ENCODE peak calls at places on chromosome 22, in ten cellular contexts. R is IMR-90, H is mammary epithelial cell, P is AG09309, G is bronchial epithelial cell, I is AG04449, B is uterus, U is fibroblast of mammary gland, A is PC-3, J is AG04450. V is an unnamed sample.

GRCh38 chr22:40898850-40899357 is 37.0 kb upstream of the DNAJB7 start:
- DNase-seq in G (peak; percentile 62), I (no peak), J (peak; percentile 27), P (peak; percentile 33), H (peak; percentile 52), R (peak; percentile 67), A (peak; percentile 65), B (no peak), U (peak; percentile 68), V (peak; percentile 36)

GRCh38 chr22:22195265-22196017 is 49.1 kb upstream of the VPREB1 start:
- DNase-seq in I (no peak), J (no peak), G (peak; percentile 66), U (peak; percentile 57), A (peak; percentile 85), B (no peak), R (peak; percentile 37), H (peak; percentile 66), P (no peak), V (peak; percentile 24)

GRCh38 chr22:23376256-23376655 is 195.9 kb downstream of the BCR start:
- DNase-seq in B (no peak), G (peak; percentile 26), U (peak; percentile 17), P (no peak), A (peak; percentile 42), J (no peak), I (no peak), R (no peak), H (peak; percentile 9), V (no peak)

GRCh38 chr22:49235463-49236300 is 592.0 kb downstream of the BRD1 start:
- DNase-seq in B (no peak), A (no peak), G (no peak), R (no peak), U (no peak), I (no peak), H (no peak), P (no peak), J (no peak), V (no peak)

GRCh38 chr22:27768027-27768640 is 33.4 kb downstream of the MN1 start:
- DNase-seq in G (no peak), A (no peak), P (no peak), R (no peak), I (no peak), B (no peak), J (no peak), U (no peak), H (no peak), V (no peak)

GRCh38 chr22:25930083-25930482 is 188.1 kb downstream of the MYO18B start:
- DNase-seq in I (no peak), P (no peak), A (no peak), R (no peak), B (no peak), H (no peak), U (no peak), G (no peak), J (no peak), V (no peak)

GRCh38 chr22:27983361-27983791 is 64.3 kb upstream of the PITPNB start:
- DNase-seq in A (no peak), I (no peak), R (no peak), H (no peak), J (no peak), P (no peak), U (no peak), G (no peak), B (no peak), V (no peak)

GRCh38 chr22:44005524-44005923 is 18.6 kb upstream of the PARVB start:
- DNase-seq in J (no peak), R (no peak), A (no peak), H (no peak), P (no peak), U (no peak), G (no peak), I (no peak), B (no peak), V (no peak)

GRCh38 chr22:45969414-45969799 is 7.6 kb downstream of the WNT7B start:
- DNase-seq in U (no peak), H (no peak), B (no peak), J (no peak), A (peak; percentile 58), I (no peak), P (no peak), G (peak; percentile 41), R (no peak), V (no peak)
- TF ChIP-seq CTCF in U (no peak), H (peak; percentile 6), B (no peak), J (peak; percentile 13), A (no peak), I (peak; percentile 18), P (peak; percentile 25), G (peak; percentile 40), R (peak; percentile 18), V (no peak)

DNA sequence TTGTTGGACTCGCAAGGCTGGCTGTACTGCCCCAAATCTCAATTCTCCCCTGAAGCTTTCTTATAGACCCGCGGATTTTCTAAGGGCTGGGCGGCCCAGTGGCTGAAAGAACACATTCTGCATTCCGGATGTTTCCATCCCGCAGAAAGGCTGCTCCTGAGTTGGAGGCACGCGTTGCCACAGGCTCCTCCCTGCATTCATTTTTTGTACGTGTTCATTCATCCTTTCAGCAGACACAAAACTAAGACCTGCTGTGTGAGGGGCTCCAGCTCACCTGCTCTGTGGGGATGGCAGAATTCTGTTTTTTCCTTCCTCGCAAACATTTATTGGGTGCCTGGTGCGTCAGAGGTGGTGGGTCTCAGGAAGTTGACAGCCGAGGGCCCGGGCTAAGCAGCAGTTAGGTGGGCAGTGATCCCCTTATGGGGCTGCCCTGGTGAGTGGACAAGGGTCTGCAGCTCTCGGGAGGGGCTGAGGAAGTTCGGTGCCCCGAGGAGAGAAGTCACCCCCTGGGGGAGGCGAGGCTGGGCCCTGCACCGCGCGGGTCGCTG is 23.7 kb downstream of the SHANK3 start:
- DNase-seq in A (no peak), B (no peak), P (no peak), J (no peak), H (peak; percentile 21), I (no peak), R (no peak), U (no peak), G (peak; percentile 28), V (no peak)
- H3K4me3 ChIP-seq in A (no peak overlapping the region), B (no peak overlapping the region), P (no peak overlapping the region), J (no peak overlapping the region), H (no peak overlapping the region), I (no peak overlapping the region), R (no peak overlapping the region), U (no peak overlapping the region), G (peak overlapping the region; percentile 39), V (no peak overlapping the region)

GRCh38 chr22:42430486-42431125 is 1.6 kb downstream of the NFAM1 start:
- DNase-seq in U (no peak), R (no peak), B (no peak), I (no peak), A (no peak), J (no peak), H (no peak), P (no peak), G (no peak), V (no peak)

GRCh38 chr22:42431401-42432019 is 693 bp downstream of the NFAM1 start:
- DNase-seq in I (no peak), J (no peak), P (no peak), B (no peak), R (no peak), A (no peak), H (no peak), G (no peak), U (no peak), V (no peak)

GRCh38 chr22:42428025-42428424 is 4.2 kb downstream of the NFAM1 start:
- DNase-seq in G (no peak), A (no peak), J (no peak), I (no peak), P (no peak), U (no peak), H (no peak), R (no peak), B (no peak), V (no peak)

GRCh38 chr22:42427211-42427610 is 5.0 kb downstream of the NFAM1 start:
- DNase-seq in A (no peak), H (no peak), U (no peak), I (no peak), R (no peak), G (no peak), B (no peak), P (no peak), J (no peak), V (no peak)

GRCh38 chr22:42428760-42429159 is 3.4 kb downstream of the NFAM1 start:
- DNase-seq in R (no peak), A (no peak), I (no peak), B (no peak), H (no peak), P (no peak), U (no peak), G (no peak), J (no peak), V (no peak)
- TF ChIP-seq CTCF in R (no peak), A (no peak), I (no peak), B (no peak), H (no peak), P (no peak), U (no peak), G (no peak), J (no peak), V (no peak)

GRCh38 chr22:37959231-37959825 is 5.8 kb downstream of the POLR2F start:
- DNase-seq in U (no peak), J (no peak), H (no peak), P (no peak), B (no peak), G (no peak), R (no peak), I (no peak), A (no peak), V (no peak)

GRCh38 chr22:37957232-37957631 is 3.7 kb downstream of the POLR2F start:
- DNase-seq in J (no peak), U (no peak), H (no peak), R (no peak), P (no peak), A (no peak), B (no peak), I (no peak), G (no peak), V (no peak)

GRCh38 chr22:37953062-37953436 is 352 bp downstream of the C22orf23 start:
- DNase-seq in A (no peak), P (peak; percentile 10), B (no peak), H (no peak), G (no peak), U (no peak), I (no peak), R (no peak), J (no peak), V (no peak)

GRCh38 chr22:37951305-37951704 is 2.1 kb downstream of the C22orf23 start:
- DNase-seq in R (peak; percentile 32), J (no peak), H (peak; percentile 49), A (no peak), P (no peak), G (peak; percentile 32), I (no peak), B (no peak), U (peak; percentile 25), V (no peak)

DNA sequence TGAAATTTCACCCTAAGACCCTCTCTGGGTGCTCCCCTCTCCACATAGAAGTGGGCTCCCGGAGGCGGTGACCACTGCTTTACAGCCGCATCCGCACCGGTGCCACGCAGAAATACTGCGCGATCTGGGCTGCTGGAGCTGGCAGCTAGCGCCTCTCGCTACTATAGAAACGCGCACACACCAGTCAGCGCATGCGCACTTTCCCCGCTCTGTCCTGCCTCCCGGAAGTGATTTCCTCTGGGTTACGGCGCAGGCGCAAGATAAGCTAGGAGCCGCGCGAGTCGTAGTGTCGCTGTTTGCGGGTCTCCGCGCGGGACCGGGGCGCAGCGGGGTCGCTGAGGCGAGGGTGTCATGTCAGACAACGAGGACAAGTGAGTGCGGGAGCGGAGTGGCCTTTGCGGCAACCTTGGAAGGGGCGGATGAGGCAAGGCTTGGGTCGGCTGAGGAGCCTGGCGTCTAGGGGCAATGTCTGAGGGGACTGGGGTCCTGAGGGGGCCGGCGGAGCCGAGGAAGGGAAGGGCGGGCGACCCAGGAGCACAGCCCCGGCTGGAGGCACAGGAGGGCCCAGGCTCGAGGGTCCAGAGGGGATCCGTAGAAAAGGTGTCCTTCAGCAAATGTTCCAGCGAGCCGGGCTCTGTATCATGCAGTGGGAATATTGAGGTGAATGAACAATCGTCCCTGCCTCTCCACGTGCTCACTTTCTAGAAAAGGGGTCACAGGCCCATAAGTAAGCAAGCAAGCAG is at the start of the genes C22orf23 and POLR2F:
- DNase-seq in G (peak; percentile 91), U (peak; percentile 92), P (peak; percentile 74), J (peak; percentile 88), A (peak; percentile 95), H (peak; percentile 89), R (peak; percentile 92), I (peak; percentile 36), B (peak; percentile 95), V (peak; percentile 87)
- H3K4me3 ChIP-seq in G (peak within 1 kb of the TSS; percentile 92), U (peak within 1 kb of the TSS; percentile 97), P (peak within 1 kb of the TSS; percentile 94), J (peak within 1 kb of the TSS; percentile 100), A (peak within 1 kb of the TSS; percentile 96), H (peak within 1 kb of the TSS; percentile 67), R (peak within 1 kb of the TSS; percentile 80), I (peak within 1 kb of the TSS; percentile 100), B (peak within 1 kb of the TSS; percentile 86), V (peak within 1 kb of the TSS; percentile 94)